ENCODE peak calls at places on chromosomes 12 and 14, in five cellular contexts. D is M059J, F is left colon, I is NCI-H748 treated with DMSO at 0.1 percent for 48 hours, E is suprapubic skin. W is an unnamed sample.

GRCh38 chr14:104925941-104926609 is 1.4 kb downstream of the PLD4 start:
- DNase-seq in D (peak; percentile 34), F (no peak), I (no peak), E (no peak), W (no peak)

GRCh38 chr12:99758997-99759396 is 111.4 kb downstream of the GARIN6 start:
- DNase-seq in D (no peak), F (no peak), I (no peak), E (no peak), W (no peak)

GRCh38 chr12:12837025-12837872 is 24.1 kb downstream of the DDX47 start:
- DNase-seq in D (peak; percentile 89), F (peak; percentile 69), I (no peak), E (no peak), W (no peak)

GRCh38 chr12:128250091-128250490 is 16.9 kb upstream of the TMEM132C start:
- DNase-seq in D (no peak), F (no peak), I (no peak), E (no peak), W (no peak)

GRCh38 chr12:39402922-39403321 is 40.0 kb downstream of the KIF21A start:
- DNase-seq in D (peak; percentile 9), F (no peak), I (no peak), E (no peak), W (no peak)

GRCh38 chr12:94834036-94834625 is 169.4 kb downstream of the NDUFA12 start:
- DNase-seq in D (no peak), F (no peak), I (no peak), E (no peak), W (no peak)

GRCh38 chr14:94042433-94043091 is 16.4 kb downstream of the OTUB2 start:
- DNase-seq in D (no peak), F (no peak), I (no peak), E (no peak), W (no peak)

GRCh38 chr12:7396418-7396817 is 47.5 kb downstream of the CD163L1 start:
- DNase-seq in D (no peak), F (no peak), I (no peak), E (no peak), W (no peak)

GRCh38 chr14:89240414-89240813 is 176.6 kb downstream of the FOXN3 start:
- DNase-seq in D (peak; percentile 34), F (no peak), I (no peak), E (no peak), W (no peak)

GRCh38 chr14:93331375-93332031 is 1.3 kb downstream of the BTBD7 start:
- DNase-seq in D (no peak), F (peak; percentile 37), I (no peak), E (no peak), W (no peak)

GRCh38 chr12:40378721-40379120 is 153.9 kb downstream of the LRRK2 start:
- DNase-seq in D (no peak), F (no peak), I (no peak), E (no peak), W (no peak)

GRCh38 chr12:56417739-56418138 is 31.5 kb downstream of the TIMELESS start:
- DNase-seq in D (no peak), F (no peak), I (no peak), E (no peak), W (no peak)

GRCh38 chr12:92393504-92393903 is 247.9 kb upstream of the BTG1 start:
- DNase-seq in D (peak; percentile 3), F (no peak), I (no peak), E (no peak), W (no peak)

GRCh38 chr12:124687695-124688301 is 120.4 kb upstream of the NCOR2 start:
- DNase-seq in D (no peak), F (no peak), I (no peak), E (no peak), W (no peak)

GRCh38 chr14:49692895-49693737 is at the start of gene KLHDC1:
- DNase-seq in D (peak; percentile 71), F (peak; percentile 82), I (peak; percentile 43), E (peak; percentile 94), W (peak; percentile 84)

GRCh38 chr12:126601184-126602170 is 1536.2 kb downstream of the AACS start:
- DNase-seq in D (no peak), F (no peak), I (no peak), E (no peak), W (no peak)

GRCh38 chr12:24596768-24597388 is 352.0 kb downstream of the BCAT1 start:
- DNase-seq in D (peak; percentile 53), F (no peak), I (peak; percentile 1), E (no peak), W (no peak)

GRCh38 chr12:6612247-6612646 is 5.1 kb upstream of the CHD4 start:
- DNase-seq in D (no peak), F (no peak), I (no peak), E (no peak), W (no peak)

GRCh38 chr12:5173511-5174011 is 129.9 kb downstream of the KCNA5 start:
- DNase-seq in D (peak; percentile 92), F (no peak), I (no peak), E (no peak), W (no peak)

GRCh38 chr14:77094672-77095284 is 3.3 kb upstream of the CIPC start:
- DNase-seq in D (peak; percentile 73), F (peak; percentile 72), I (peak; percentile 82), E (peak; percentile 90), W (peak; percentile 81)

GRCh38 chr12:88272456-88272855 is 130.3 kb downstream of the TMTC3 start:
- DNase-seq in D (no peak), F (no peak), I (no peak), E (no peak), W (no peak)

GRCh38 chr14:30580616-30581282 is 21.8 kb downstream of the G2E3 start:
- DNase-seq in D (peak; percentile 53), F (no peak), I (no peak), E (no peak), W (no peak)

GRCh38 chr12:111775205-111776193 is 8.8 kb downstream of the ALDH2 start:
- DNase-seq in D (no peak), F (peak; percentile 94), I (no peak), E (peak; percentile 88), W (no peak)

GRCh38 chr12:51323317-51323960 is 535 bp downstream of the BIN2 start:
- DNase-seq in D (no peak), F (no peak), I (no peak), E (no peak), W (no peak)

GRCh38 chr12:129961111-129961510 is 57.3 kb upstream of the TMEM132D start:
- DNase-seq in D (peak; percentile 8), F (no peak), I (no peak), E (no peak), W (no peak)

GRCh38 chr12:52013626-52014310 is 7.0 kb downstream of the TAMALIN start:
- DNase-seq in D (no peak), F (no peak), I (no peak), E (no peak), W (no peak)

GRCh38 chr14:34713681-34714319 is 593 bp downstream of the CFL2 start:
- DNase-seq in D (peak; percentile 85), F (peak; percentile 29), I (peak; percentile 22), E (no peak), W (no peak)

GRCh38 chr14:54782803-54783659 is 119.6 kb downstream of the GCH1 start:
- DNase-seq in D (no peak), F (no peak), I (peak; percentile 11), E (no peak), W (no peak)

GRCh38 chr14:36505892-36506731 is 13.9 kb downstream of the NKX2-1 start:
- DNase-seq in D (no peak), F (no peak), I (no peak), E (no peak), W (no peak)

GRCh38 chr12:81598205-81598604 is 160.9 kb downstream of the PPFIA2 start:
- DNase-seq in D (no peak), F (no peak), I (peak; percentile 92), E (no peak), W (no peak)

GRCh38 chr12:114209852-114210251 is 196.1 kb downstream of the TBX5 start:
- DNase-seq in D (no peak), F (no peak), I (peak; percentile 85), E (no peak), W (no peak)

GRCh38 chr14:101518611-101519048 is 42.7 kb upstream of the DIO3 start:
- DNase-seq in D (no peak), F (peak; percentile 42), I (no peak), E (peak; percentile 88), W (no peak)

GRCh38 chr12:106145539-106146447 is 7.0 kb upstream of the NUAK1 start:
- DNase-seq in D (no peak), F (peak; percentile 83), I (no peak), E (no peak), W (no peak)

GRCh38 chr12:51895378-51896135 is 7.7 kb downstream of the ANKRD33 start:
- DNase-seq in D (no peak), F (no peak), I (no peak), E (no peak), W (no peak)

GRCh38 chr14:67729072-67729561 is 27.4 kb downstream of the RDH12 start:
- DNase-seq in D (no peak), F (peak; percentile 73), I (no peak), E (no peak), W (no peak)

GRCh38 chr14:76810953-76811400 is 1.7 kb downstream of the ANGEL1 start:
- DNase-seq in D (peak; percentile 44), F (no peak), I (no peak), E (no peak), W (no peak)

GRCh38 chr12:13250416-13250815 is 53.9 kb downstream of the EMP1 start:
- DNase-seq in D (peak; percentile 81), F (no peak), I (no peak), E (no peak), W (no peak)

W was measured in type B pancreatic cell.